ENCODE peak calls at places on chromosomes 16 and 17, in seven cellular contexts. L is CD8-positive, alpha-beta T cell; U is germinal center; A is cardiac muscle cell; G is stimulated activated CD8-positive, alpha-beta memory T cell treated with anti-CD3 and anti-CD28 coated beads, Interleukin-4, amount 100 ng/mL, for 24 hours; Z is neural progenitor cell; S is Calu3. J is an unnamed sample.

GRCh38 chr17:38449364-38449763 is 21.1 kb downstream of the ARHGAP23 start:
- DNase-seq in L (no peak), U (no peak), A (no peak), G (no peak), Z (no peak), S (peak), J (no peak)

GRCh38 chr17:78915872-78916632 is 9.1 kb downstream of the TIMP2 start:
- DNase-seq in L (no peak), U (no peak), A (no peak), G (no peak), Z (no peak), S (peak), J (peak)

GRCh38 chr16:86854895-86855294 is 276.5 kb downstream of the FOXL1 start:
- DNase-seq in L (no peak), U (no peak), A (no peak), G (no peak), Z (no peak), S (no peak), J (peak)

GRCh38 chr17:45256114-45256966 is 5.6 kb downstream of the SPATA32 start:
- DNase-seq in L (no peak), U (no peak), A (no peak), G (no peak), Z (peak), S (peak), J (no peak)

GRCh38 chr16:1781758-1782407 is 488 bp downstream of the SPSB3 start:
- DNase-seq in L (no peak), U (peak), A (peak), G (no peak), Z (peak), S (peak), J (no peak)

GRCh38 chr16:68264128-68265077 is at the start of gene SLC7A6:
- DNase-seq in L (peak), U (peak), A (peak), G (peak), Z (peak), S (peak), J (peak)

GRCh38 chr17:44049294-44050080 is 17.0 kb downstream of the LSM12 start:
- DNase-seq in L (no peak), U (no peak), A (no peak), G (no peak), Z (no peak), S (no peak), J (peak)

GRCh38 chr16:56460101-56460500 is 8.7 kb downstream of the OGFOD1 start:
- DNase-seq in L (no peak), U (no peak), A (no peak), G (no peak), Z (no peak), S (no peak), J (no peak)

GRCh38 chr16:73956592-73957495 is 339.8 kb upstream of the PSMD7 start:
- DNase-seq in L (no peak), U (peak), A (peak), G (peak), Z (peak), S (peak), J (peak)

GRCh38 chr16:12532871-12533610 is 270.6 kb downstream of the CPPED1 start:
- DNase-seq in L (peak), U (no peak), A (no peak), G (peak), Z (no peak), S (no peak), J (no peak)

GRCh38 chr17:75371981-75372380 is 33.5 kb downstream of the GRB2 start:
- DNase-seq in L (no peak), U (peak), A (no peak), G (no peak), Z (no peak), S (no peak), J (no peak)

GRCh38 chr17:38430316-38430715 is 2.1 kb downstream of the ARHGAP23 start:
- DNase-seq in L (no peak), U (no peak), A (no peak), G (no peak), Z (no peak), S (no peak), J (no peak)

GRCh38 chr17:38674013-38674748 is 576 bp downstream of the EPOP start:
- DNase-seq in L (no peak), U (peak), A (peak), G (no peak), Z (peak), S (peak), J (no peak)

GRCh38 chr16:1315081-1316032 is 5.9 kb downstream of the UBE2I start:
- DNase-seq in L (no peak), U (no peak), A (no peak), G (no peak), Z (no peak), S (no peak), J (no peak)

GRCh38 chr17:79928502-79929256 is 89.4 kb upstream of the CBX4 start:
- DNase-seq in L (no peak), U (no peak), A (no peak), G (no peak), Z (no peak), S (no peak), J (no peak)

GRCh38 chr16:68357521-68357922 is 46.7 kb downstream of the PRMT7 start:
- DNase-seq in L (no peak), U (no peak), A (no peak), G (no peak), Z (no peak), S (no peak), J (no peak)

GRCh38 chr16:29745853-29746345 is at the start of gene C16orf54:
- DNase-seq in L (peak), U (peak), A (no peak), G (peak), Z (no peak), S (no peak), J (no peak)

GRCh38 chr17:76899414-76899813 is 31.2 kb downstream of the MGAT5B start:
- DNase-seq in L (no peak), U (no peak), A (no peak), G (no peak), Z (no peak), S (no peak), J (no peak)

GRCh38 chr16:22397459-22397858 is 23.0 kb upstream of the CDR2 start:
- DNase-seq in L (no peak), U (no peak), A (no peak), G (no peak), Z (no peak), S (peak), J (peak)

GRCh38 chr16:11992008-11992584 is 15.6 kb downstream of the SNX29 start:
- DNase-seq in L (no peak), U (no peak), A (no peak), G (no peak), Z (no peak), S (no peak), J (no peak)

GRCh38 chr17:1736348-1737281 is 6.1 kb upstream of the SERPINF2 start:
- DNase-seq in L (no peak), U (no peak), A (no peak), G (no peak), Z (no peak), S (no peak), J (peak)

GRCh38 chr17:72063756-72064461 is 56.9 kb upstream of the SOX9 start:
- DNase-seq in L (no peak), U (no peak), A (no peak), G (no peak), Z (no peak), S (no peak), J (no peak)

GRCh38 chr17:60554377-60554788 is 28.3 kb upstream of the APPBP2 start:
- DNase-seq in L (no peak), U (no peak), A (no peak), G (no peak), Z (no peak), S (peak), J (peak)

GRCh38 chr16:11291021-11291716 is 10.0 kb upstream of the PRM1 start:
- DNase-seq in L (no peak), U (no peak), A (no peak), G (no peak), Z (peak), S (no peak), J (no peak)

GRCh38 chr17:83203073-83203471 is 123.7 kb downstream of the METRNL start:
- DNase-seq in L (no peak), U (no peak), A (no peak), G (no peak), Z (no peak), S (no peak), J (peak)

GRCh38 chr17:2235792-2236365 is 67.7 kb downstream of the SMG6 start:
- DNase-seq in L (no peak), U (no peak), A (no peak), G (no peak), Z (no peak), S (no peak), J (no peak)

GRCh38 chr16:50718061-50718760 is 23.7 kb upstream of the CYLD start:
- DNase-seq in L (no peak), U (no peak), A (no peak), G (no peak), Z (no peak), S (no peak), J (peak)

GRCh38 chr17:75352079-75352569 is 53.4 kb downstream of the GRB2 start:
- DNase-seq in L (no peak), U (no peak), A (peak), G (no peak), Z (peak), S (peak), J (no peak)

GRCh38 chr17:35448214-35448898 is at the start of gene SLFN13:
- DNase-seq in L (peak), U (peak), A (peak), G (peak), Z (peak), S (peak), J (peak)